ENCODE peak calls at places on chromosomes 3 and 15, in seven cellular contexts. K, P, R, V, W, B and G are unnamed samples.
A peak's percentile ranks its signal among the peaks of the same experiment; 100 is the strongest.

GRCh38 chr3:2578560-2578959 is 479.9 kb downstream of the CNTN4 start:
- DNase-seq in K (no peak), P (no peak), R (no peak), V (no peak), W (no peak), B (no peak), G (no peak)

GRCh38 chr3:18127181-18127863 is 297.8 kb downstream of the SATB1 start:
- DNase-seq in K (no peak), P (no peak), R (no peak), V (peak; percentile 93), W (no peak), B (no peak), G (peak; percentile 8)

GRCh38 chr15:88334436-88334835 is 77.9 kb upstream of the NTRK3 start:
- DNase-seq in K (no peak), P (no peak), R (no peak), V (no peak), W (no peak), B (no peak), G (no peak)

GRCh38 chr15:48905870-48906269 is 27.9 kb downstream of the EID1 start:
- DNase-seq in K (no peak), P (no peak), R (no peak), V (no peak), W (no peak), B (no peak), G (no peak)

GRCh38 chr3:132292062-132292461 is 25.1 kb upstream of the ACP3 start:
- DNase-seq in K (no peak), P (no peak), R (no peak), V (no peak), W (no peak), B (no peak), G (no peak)

GRCh38 chr15:68787609-68788264 is 33.0 kb downstream of the ANP32A start:
- DNase-seq in K (no peak), P (no peak), R (no peak), V (no peak), W (no peak), B (no peak), G (no peak)

GRCh38 chr3:65685621-65686020 is 353.1 kb downstream of the MAGI1 start:
- DNase-seq in K (no peak), P (no peak), R (no peak), V (no peak), W (no peak), B (no peak), G (no peak)

GRCh38 chr15:43410572-43411214 is 39.8 kb downstream of the TUBGCP4 start:
- DNase-seq in K (no peak), P (no peak), R (no peak), V (no peak), W (no peak), B (no peak), G (peak; percentile 18)

GRCh38 chr3:178084938-178085816 is 451.1 kb upstream of the KCNMB2 start:
- DNase-seq in K (peak; percentile 84), P (no peak), R (peak; percentile 91), V (no peak), W (peak; percentile 70), B (no peak), G (peak; percentile 86)

GRCh38 chr15:85614059-85614458 is 180.7 kb downstream of the KLHL25 start:
- DNase-seq in K (no peak), P (no peak), R (no peak), V (no peak), W (peak; percentile 24), B (no peak), G (no peak)

GRCh38 chr3:14625443-14625842 is 26.1 kb upstream of the CCDC174 start:
- DNase-seq in K (no peak), P (no peak), R (no peak), V (no peak), W (no peak), B (no peak), G (no peak)

GRCh38 chr3:18890459-18890858 is 257.9 kb upstream of the KCNH8 start:
- DNase-seq in K (no peak), P (no peak), R (no peak), V (no peak), W (no peak), B (peak; percentile 41), G (no peak)

GRCh38 chr3:69785769-69786311 is 46.6 kb downstream of the MITF start:
- DNase-seq in K (no peak), P (no peak), R (no peak), V (no peak), W (no peak), B (no peak), G (peak; percentile 16)

GRCh38 chr3:31043184-31043819 is 148.8 kb upstream of the GADL1 start:
- DNase-seq in K (no peak), P (no peak), R (no peak), V (no peak), W (no peak), B (peak; percentile 79), G (no peak)

GRCh38 chr15:32636908-32637567 is 4.5 kb upstream of the SCG5 start:
- DNase-seq in K (no peak), P (no peak), R (no peak), V (no peak), W (no peak), B (no peak), G (no peak)

GRCh38 chr3:181487236-181487978 is 224.3 kb upstream of the SOX2 start:
- DNase-seq in K (no peak), P (no peak), R (peak; percentile 88), V (peak; percentile 81), W (no peak), B (no peak), G (no peak)

GRCh38 chr3:129106320-129106719 is 15.3 kb downstream of the RAB43 start:
- DNase-seq in K (peak; percentile 28), P (no peak), R (peak; percentile 74), V (no peak), W (no peak), B (peak; percentile 3), G (no peak)

GRCh38 chr15:69154684-69155083 is 5.8 kb upstream of the GLCE start:
- DNase-seq in K (no peak), P (no peak), R (no peak), V (no peak), W (no peak), B (peak; percentile 61), G (no peak)

GRCh38 chr3:51340311-51340829 is 44.7 kb upstream of the MANF start:
- DNase-seq in K (no peak), P (peak; percentile 83), R (no peak), V (no peak), W (no peak), B (peak; percentile 93), G (peak; percentile 33)

GRCh38 chr15:63749330-63749942 is 84.3 kb downstream of the HERC1 start:
- DNase-seq in K (no peak), P (no peak), R (no peak), V (no peak), W (no peak), B (peak; percentile 5), G (no peak)

GRCh38 chr3:156751461-156752025 is 74.6 kb upstream of the LEKR1 start:
- DNase-seq in K (peak; percentile 90), P (no peak), R (no peak), V (no peak), W (peak; percentile 47), B (no peak), G (peak; percentile 87)

GRCh38 chr3:95394286-95394685 is 1331.4 kb downstream of the NSUN3 start:
- DNase-seq in K (no peak), P (no peak), R (no peak), V (no peak), W (no peak), B (no peak), G (no peak)

GRCh38 chr3:95401693-95402092 is 1338.8 kb downstream of the NSUN3 start:
- DNase-seq in K (no peak), P (no peak), R (no peak), V (no peak), W (no peak), B (no peak), G (no peak)

DNA sequence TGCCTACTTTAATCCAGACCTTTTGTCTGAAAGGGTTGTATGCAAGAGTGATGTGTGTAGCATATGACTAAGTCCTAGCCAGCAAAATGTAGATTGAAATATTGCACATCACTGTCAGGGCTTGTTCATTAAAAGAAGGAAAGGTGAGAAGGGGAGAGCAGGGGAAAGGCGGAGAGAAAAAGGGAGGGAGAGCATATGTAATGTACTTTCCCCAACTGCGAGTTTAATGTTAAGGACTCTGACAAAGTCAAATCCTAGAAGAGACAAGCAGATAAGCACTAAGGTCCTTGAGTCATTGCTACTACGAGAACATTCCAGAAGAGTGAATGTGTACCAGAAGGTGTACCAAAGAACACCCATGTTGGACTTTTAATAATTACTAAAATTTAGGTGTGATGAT is 1336.7 kb downstream of the NSUN3 start:
- DNase-seq in K (no peak), P (no peak), R (no peak), V (no peak), W (no peak), B (peak; percentile 3), G (no peak)
- TF ChIP-seq EZH2phosphoT487 in K (no peak), P (no peak), R (no peak), V (no peak), W (no peak), B (no peak), G (no peak)

DNA sequence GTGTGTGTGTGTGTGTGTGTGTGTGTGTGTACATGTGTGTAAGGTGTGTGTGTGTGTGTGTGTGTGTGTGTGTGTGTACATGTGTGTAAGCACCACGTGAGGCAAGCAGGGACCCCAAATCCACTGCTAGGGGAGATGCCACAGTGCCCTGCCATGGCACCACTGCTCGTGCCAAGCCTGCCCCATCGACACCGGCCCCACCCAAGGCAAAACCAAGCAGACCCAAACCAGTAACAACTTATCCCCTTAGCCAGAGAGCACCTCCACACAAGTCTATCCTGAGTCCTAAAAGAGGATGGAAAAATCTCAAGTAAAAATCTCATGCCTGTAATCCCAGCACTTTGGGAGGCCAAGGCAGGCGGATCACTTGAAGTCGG is 45.1 kb downstream of the BDH1 start:
- DNase-seq in K (no peak), P (no peak), R (no peak), V (no peak), W (no peak), B (no peak), G (no peak)
- TF ChIP-seq EZH2phosphoT487 in K (no peak), P (no peak), R (no peak), V (no peak), W (no peak), B (no peak), G (no peak)

GRCh38 chr3:78163379-78163778 is 1123.5 kb downstream of the ROBO2 start:
- DNase-seq in K (peak; percentile 65), P (no peak), R (no peak), V (no peak), W (no peak), B (no peak), G (peak; percentile 33)

GRCh38 chr3:78161736-78162135 is 1121.8 kb downstream of the ROBO2 start:
- DNase-seq in K (no peak), P (no peak), R (no peak), V (no peak), W (no peak), B (no peak), G (no peak)

DNA sequence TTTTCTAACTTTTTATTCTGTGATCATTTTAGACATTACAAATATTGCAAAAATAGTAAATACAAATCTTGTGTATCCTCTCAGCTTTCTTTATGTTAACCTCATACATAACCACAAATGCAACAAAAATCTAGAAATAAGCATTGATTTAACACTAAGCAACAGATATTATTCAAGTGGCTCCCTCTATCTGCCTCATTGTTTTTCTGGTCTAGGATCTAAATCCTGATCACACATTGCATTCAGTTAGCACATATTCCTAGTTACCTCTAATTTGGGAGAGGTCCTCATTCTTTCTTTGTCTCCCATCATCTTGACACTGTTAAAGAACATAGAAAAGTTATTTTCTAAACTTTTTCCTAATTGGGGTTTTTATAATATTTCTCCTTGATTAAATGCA is 1126.0 kb downstream of the ROBO2 start:
- DNase-seq in K (no peak), P (no peak), R (no peak), V (no peak), W (peak; percentile 8), B (peak; percentile 48), G (no peak)
- TF ChIP-seq EZH2phosphoT487 in K (no peak), P (no peak), R (no peak), V (no peak), W (no peak), B (no peak), G (no peak)

GRCh38 chr3:11230125-11230524 is 42.1 kb upstream of the ATG7 start:
- DNase-seq in K (no peak), P (no peak), R (no peak), V (no peak), W (no peak), B (no peak), G (no peak)
- TF ChIP-seq EZH2phosphoT487 in K (no peak), P (no peak), R (no peak), V (no peak), W (no peak), B (no peak), G (no peak)